ENCODE peak calls at places on chromosome 10, in seven cellular contexts. P is IMR-90, R is fibroblast of mammary gland, A is T-helper 1 cell, S is NCI-H226, V is NCI-H1092, O is T-helper 2 cell. X is an unnamed sample.

GRCh38 chr10:88227342-88228018 is 355.6 kb downstream of the RNLS start:
- DNase-seq in S (no peak), A (no peak), O (no peak), P (peak), V (no peak), R (peak), X (peak)

GRCh38 chr10:74983383-74983782 is 128.1 kb upstream of the SAMD8 start:
- DNase-seq in P (no peak), R (peak), V (no peak), O (no peak), A (no peak), S (no peak), X (no peak)

GRCh38 chr10:124560377-124560776 is 98.8 kb downstream of the LHPP start:
- DNase-seq in S (no peak), R (peak), P (peak), O (no peak), A (no peak), V (no peak), X (peak)

GRCh38 chr10:47104786-47105385 is 193.7 kb downstream of the PTPN20 start:
- DNase-seq in A (no peak), V (no peak), O (no peak), R (no peak), S (no peak), P (peak), X (no peak)

GRCh38 chr10:60732240-60733188 is 45.8 kb upstream of the CDK1 start:
- DNase-seq in R (no peak), V (no peak), A (peak), O (peak), S (no peak), P (no peak), X (no peak)

GRCh38 chr10:121613456-121613855 is 15.2 kb upstream of the FGFR2 start:
- DNase-seq in P (no peak), A (no peak), S (no peak), V (no peak), R (no peak), O (no peak), X (no peak)

GRCh38 chr10:98467506-98468318 is 21.0 kb upstream of the HPS1 start:
- DNase-seq in R (peak), O (no peak), P (peak), S (peak), V (no peak), A (peak), X (peak)

GRCh38 chr10:126908225-126908624 is 3.0 kb downstream of the DOCK1 start:
- DNase-seq in P (no peak), R (no peak), A (no peak), V (no peak), S (no peak), O (no peak), X (no peak)

GRCh38 chr10:103276251-103276936 is 544 bp upstream of the INA start:
- DNase-seq in V (no peak), S (no peak), R (no peak), O (no peak), A (no peak), P (no peak), X (no peak)

GRCh38 chr10:72828294-72828693 is 65.2 kb upstream of the OIT3 start:
- DNase-seq in A (no peak), O (no peak), R (no peak), P (no peak), S (no peak), V (no peak), X (no peak)

GRCh38 chr10:2081501-2081900 is 344.2 kb upstream of the ADARB2 start:
- DNase-seq in O (no peak), V (no peak), S (no peak), R (no peak), P (no peak), A (no peak), X (no peak)